ENCODE peak calls at places on chromosomes 16 and 17, in five cellular contexts. Y is right lobe of liver, R is fibroblast of pulmonary artery, P is T-cell, Z is mesothelial cell of epicardium. U is an unnamed sample.

GRCh38 chr16:7628981-7629380 is 296.3 kb downstream of the RBFOX1 start:
- DNase-seq in Y (no peak), R (no peak), P (no peak), Z (no peak), U (no peak)

GRCh38 chr17:19003966-19004600 is 481 bp downstream of the FAM83G start:
- DNase-seq in Y (peak; percentile 82), R (peak; percentile 19), P (peak; percentile 68), Z (no peak), U (no peak)

GRCh38 chr16:84369105-84369504 is 767 bp downstream of the ATP2C2 start:
- DNase-seq in Y (no peak), R (no peak), P (no peak), Z (no peak), U (no peak)

GRCh38 chr17:31190351-31190750 is 95.6 kb downstream of the NF1 start:
- DNase-seq in Y (no peak), R (no peak), P (no peak), Z (no peak), U (no peak)

GRCh38 chr17:17179371-17179827 is 26.7 kb downstream of the PLD6 start:
- DNase-seq in Y (no peak), R (no peak), P (no peak), Z (no peak), U (no peak)

GRCh38 chr17:44543213-44543904 is 13.9 kb upstream of the FZD2 start:
- DNase-seq in Y (no peak), R (peak; percentile 72), P (no peak), Z (no peak), U (peak; percentile 86)

GRCh38 chr16:86300746-86301480 is 209.4 kb upstream of the FOXF1 start:
- DNase-seq in Y (no peak), R (no peak), P (no peak), Z (no peak), U (no peak)

GRCh38 chr16:83906690-83907089 is 7.8 kb downstream of the MLYCD start:
- DNase-seq in Y (no peak), R (peak; percentile 81), P (no peak), Z (no peak), U (no peak)

GRCh38 chr17:31537558-31537957 is 146.1 kb downstream of the RAB11FIP4 start:
- DNase-seq in Y (no peak), R (peak; percentile 27), P (no peak), Z (no peak), U (no peak)

GRCh38 chr16:49593423-49594040 is 219.9 kb downstream of the C16orf78 start:
- DNase-seq in Y (peak; percentile 27), R (no peak), P (no peak), Z (no peak), U (no peak)

GRCh38 chr16:59192551-59193199 is 458.6 kb upstream of the GOT2 start:
- DNase-seq in Y (peak; percentile 53), R (peak; percentile 4), P (peak; percentile 0), Z (no peak), U (peak; percentile 20)

GRCh38 chr17:60989439-60989838 is 311.8 kb downstream of the BCAS3 start:
- DNase-seq in Y (no peak), R (no peak), P (no peak), Z (no peak), U (no peak)

GRCh38 chr17:16923097-16923903 is 48.6 kb downstream of the TNFRSF13B start:
- DNase-seq in Y (peak; percentile 42), R (no peak), P (no peak), Z (no peak), U (no peak)

GRCh38 chr17:82449883-82450356 is 632 bp downstream of the CYBC1 start:
- DNase-seq in Y (no peak), R (no peak), P (peak; percentile 14), Z (no peak), U (no peak)

GRCh38 chr16:4190934-4191333 is 50.9 kb downstream of the SRL start:
- DNase-seq in Y (no peak), R (no peak), P (no peak), Z (no peak), U (no peak)

GRCh38 chr16:73015612-73016487 is 32.1 kb downstream of the ZFHX3 start:
- DNase-seq in Y (peak; percentile 92), R (no peak), P (no peak), Z (no peak), U (no peak)

GRCh38 chr16:15605869-15606520 is 37.0 kb downstream of the MARF1 start:
- DNase-seq in Y (no peak), R (no peak), P (no peak), Z (no peak), U (no peak)

GRCh38 chr16:70737377-70738082 is 51.7 kb upstream of the MTSS2 start:
- DNase-seq in Y (peak; percentile 86), R (peak; percentile 73), P (peak; percentile 77), Z (no peak), U (peak; percentile 80)

GRCh38 chr16:75070055-75070841 is 46.3 kb downstream of the LDHD start:
- DNase-seq in Y (peak; percentile 94), R (no peak), P (no peak), Z (no peak), U (no peak)

GRCh38 chr16:89198417-89199240 is 1.7 kb downstream of the SLC22A31 start:
- DNase-seq in Y (no peak), R (no peak), P (no peak), Z (no peak), U (no peak)

GRCh38 chr16:66223176-66223780 is 143.2 kb upstream of the CDH5 start:
- DNase-seq in Y (peak; percentile 35), R (peak; percentile 75), P (no peak), Z (no peak), U (peak; percentile 52)